ENCODE peak calls at places on chromosomes 5 and 9, in ten cellular contexts. G is MM.1S; O is stimulated activated CD4-positive, alpha-beta T cell treated with anti-CD3 and anti-CD28 coated beads, Interleukin-12 subunit alpha, Interleukin-12 subunit beta, amount 100 ng/mL, for 48 hours; Z is iPS DF 6.9; R is foreskin keratinocyte; T is renal cortical epithelial cell; P is H54; H is WTC11; V is keratinocyte; D is NCI-H774. Q is an unnamed sample.

GRCh38 chr9:116087751-116088194 is 65.8 kb upstream of the PAPPA start:
- DNase-seq in G (peak), O (no peak), Z (no peak), R (no peak), T (peak), P (peak), H (no peak), V (no peak), D (peak), Q (no peak)

GRCh38 chr5:142475102-142475501 is 150.3 kb upstream of the SPRY4 start:
- DNase-seq in G (no peak), O (no peak), Z (peak), R (no peak), T (peak), P (no peak), H (peak), V (peak), D (no peak), Q (no peak)

GRCh38 chr9:21030389-21031035 is 928 bp downstream of the HACD4 start:
- DNase-seq in G (no peak), O (no peak), Z (no peak), R (peak), T (peak), P (peak), H (no peak), V (no peak), D (no peak), Q (no peak)

GRCh38 chr5:169631360-169631759 is 5.7 kb upstream of the DOCK2 start:
- DNase-seq in G (no peak), O (no peak), Z (no peak), R (no peak), T (no peak), P (no peak), H (no peak), V (no peak), D (no peak), Q (no peak)

GRCh38 chr5:96031811-96032261 is 70.2 kb upstream of the ELL2 start:
- DNase-seq in G (no peak), O (no peak), Z (no peak), R (peak), T (peak), P (peak), H (no peak), V (no peak), D (no peak), Q (no peak)

GRCh38 chr5:179914032-179914755 is 6.5 kb upstream of the TBC1D9B start:
- DNase-seq in G (no peak), O (no peak), Z (no peak), R (peak), T (peak), P (peak), H (no peak), V (peak), D (no peak), Q (no peak)

GRCh38 chr5:127849891-127850290 is 146.7 kb downstream of the CCDC192 start:
- DNase-seq in G (no peak), O (no peak), Z (no peak), R (no peak), T (no peak), P (no peak), H (no peak), V (no peak), D (no peak), Q (no peak)

GRCh38 chr5:81779125-81779934 is 28.4 kb upstream of the SSBP2 start:
- DNase-seq in G (peak), O (peak), Z (no peak), R (no peak), T (peak), P (peak), H (no peak), V (no peak), D (no peak), Q (peak)

GRCh38 chr9:124149992-124150391 is 107.8 kb upstream of the NEK6 start:
- DNase-seq in G (no peak), O (no peak), Z (no peak), R (no peak), T (peak), P (no peak), H (no peak), V (no peak), D (no peak), Q (no peak)

GRCh38 chr5:149561848-149562247 is 10.6 kb upstream of the CSNK1A1 start:
- DNase-seq in G (peak), O (no peak), Z (no peak), R (peak), T (peak), P (peak), H (no peak), V (peak), D (no peak), Q (no peak)

GRCh38 chr5:39031041-39031440 is 43.2 kb downstream of the RICTOR start:
- DNase-seq in G (no peak), O (no peak), Z (no peak), R (no peak), T (no peak), P (no peak), H (no peak), V (no peak), D (no peak), Q (no peak)

GRCh38 chr5:162801235-162801634 is 636.2 kb upstream of the CCNG1 start:
- DNase-seq in G (no peak), O (no peak), Z (no peak), R (no peak), T (no peak), P (no peak), H (no peak), V (no peak), D (no peak), Q (no peak)

GRCh38 chr5:61598140-61598539 is 266.1 kb downstream of the ZSWIM6 start:
- DNase-seq in G (no peak), O (no peak), Z (no peak), R (no peak), T (no peak), P (no peak), H (no peak), V (no peak), D (no peak), Q (no peak)

GRCh38 chr5:83567741-83568530 is 96.4 kb downstream of the VCAN start:
- DNase-seq in G (peak), O (no peak), Z (no peak), R (peak), T (peak), P (peak), H (no peak), V (no peak), D (no peak), Q (no peak)

GRCh38 chr5:150443242-150444075 is 6.1 kb downstream of the RPS14 start:
- DNase-seq in G (no peak), O (no peak), Z (no peak), R (no peak), T (no peak), P (no peak), H (no peak), V (no peak), D (no peak), Q (no peak)

GRCh38 chr5:139399501-139400121 is 4.3 kb downstream of the SPATA24 start:
- DNase-seq in G (no peak), O (no peak), Z (no peak), R (no peak), T (no peak), P (no peak), H (no peak), V (no peak), D (no peak), Q (no peak)

GRCh38 chr5:76542887-76543690 is 80.1 kb downstream of the F2RL2 start:
- DNase-seq in G (peak), O (peak), Z (no peak), R (no peak), T (no peak), P (no peak), H (no peak), V (no peak), D (no peak), Q (no peak)

GRCh38 chr9:18404482-18405029 is 69.4 kb upstream of the ADAMTSL1 start:
- DNase-seq in G (no peak), O (no peak), Z (no peak), R (no peak), T (no peak), P (no peak), H (no peak), V (no peak), D (no peak), Q (no peak)

GRCh38 chr5:111829701-111830100 is 72.7 kb upstream of the NREP start:
- DNase-seq in G (no peak), O (no peak), Z (no peak), R (peak), T (peak), P (no peak), H (no peak), V (peak), D (no peak), Q (no peak)

GRCh38 chr5:21711854-21712752 is 1141.0 kb downstream of the CDH12 start:
- DNase-seq in G (no peak), O (no peak), Z (no peak), R (no peak), T (peak), P (no peak), H (no peak), V (no peak), D (no peak), Q (no peak)

GRCh38 chr5:138459311-138459710 is 6.0 kb upstream of the EGR1 start:
- DNase-seq in G (peak), O (peak), Z (no peak), R (no peak), T (no peak), P (no peak), H (no peak), V (no peak), D (no peak), Q (no peak)

GRCh38 chr9:72150172-72150571 is 932 bp downstream of the GDA start:
- DNase-seq in G (no peak), O (no peak), Z (no peak), R (no peak), T (peak), P (no peak), H (no peak), V (no peak), D (no peak), Q (no peak)

GRCh38 chr9:136310273-136311030 is 6.6 kb upstream of the CCDC187 start:
- DNase-seq in G (no peak), O (no peak), Z (no peak), R (no peak), T (no peak), P (no peak), H (no peak), V (no peak), D (no peak), Q (no peak)

GRCh38 chr9:92774274-92774673 is 9.6 kb upstream of the BICD2 start:
- DNase-seq in G (no peak), O (no peak), Z (no peak), R (peak), T (peak), P (peak), H (no peak), V (no peak), D (no peak), Q (no peak)

GRCh38 chr5:52878671-52879070 is 91.0 kb downstream of the ITGA1 start:
- DNase-seq in G (no peak), O (no peak), Z (no peak), R (no peak), T (peak), P (no peak), H (no peak), V (no peak), D (no peak), Q (no peak)

GRCh38 chr9:2157277-2158105 is 142.3 kb downstream of the SMARCA2 start:
- DNase-seq in G (peak), O (peak), Z (no peak), R (peak), T (peak), P (peak), H (no peak), V (no peak), D (peak), Q (no peak)

GRCh38 chr5:142881727-142882126 is 111.5 kb downstream of the ARHGAP26 start:
- DNase-seq in G (no peak), O (no peak), Z (peak), R (no peak), T (no peak), P (no peak), H (peak), V (no peak), D (no peak), Q (no peak)

GRCh38 chr9:105244996-105245719 is 707 bp downstream of the SLC44A1 start:
- DNase-seq in G (peak), O (peak), Z (peak), R (peak), T (peak), P (peak), H (peak), V (no peak), D (peak), Q (peak)

GRCh38 chr5:42943931-42944631 is 96.0 kb downstream of the ANXA2R start:
- DNase-seq in G (no peak), O (no peak), Z (no peak), R (no peak), T (no peak), P (no peak), H (peak), V (no peak), D (no peak), Q (no peak)

GRCh38 chr5:168818586-168818985 is 239.4 kb upstream of the PANK3 start:
- DNase-seq in G (no peak), O (no peak), Z (no peak), R (no peak), T (peak), P (no peak), H (no peak), V (no peak), D (peak), Q (peak)

GRCh38 chr9:6575324-6575758 is 70.2 kb downstream of the GLDC start:
- DNase-seq in G (peak), O (no peak), Z (no peak), R (no peak), T (no peak), P (no peak), H (no peak), V (no peak), D (no peak), Q (no peak)

GRCh38 chr9:77707696-77708095 is 59.6 kb upstream of the GNA14 start:
- DNase-seq in G (no peak), O (no peak), Z (no peak), R (peak), T (peak), P (peak), H (no peak), V (peak), D (no peak), Q (no peak)

GRCh38 chr5:38134750-38135330 is 123.5 kb upstream of the EGFLAM start:
- DNase-seq in G (no peak), O (no peak), Z (no peak), R (no peak), T (no peak), P (no peak), H (no peak), V (no peak), D (no peak), Q (no peak)

GRCh38 chr9:97518909-97519307 is 17.4 kb downstream of the TMOD1 start:
- DNase-seq in G (no peak), O (no peak), Z (no peak), R (no peak), T (peak), P (peak), H (no peak), V (no peak), D (no peak), Q (peak)

GRCh38 chr5:137199966-137200365 is 299.2 kb downstream of the SPOCK1 start:
- DNase-seq in G (no peak), O (no peak), Z (no peak), R (no peak), T (no peak), P (no peak), H (no peak), V (no peak), D (no peak), Q (no peak)

GRCh38 chr5:125151150-125151932 is 404.9 kb upstream of the ZNF608 start:
- DNase-seq in G (no peak), O (no peak), Z (no peak), R (no peak), T (no peak), P (no peak), H (no peak), V (no peak), D (no peak), Q (no peak)